ENCODE peak calls at places on chromosomes 3 and 15, in five cellular contexts. One of them, this sample, is unnamed.

GRCh38 chr3:129663045-129663446 is 56.6 kb upstream of the PLXND1 start:
- DNase-seq in cardiac muscle cell: no peak
- DNase-seq in upper lobe of left lung: no peak
- DNase-seq in IMR-90: no peak
- DNase-seq in GM20000: no peak
- DNase-seq in this sample: no peak

GRCh38 chr3:94431831-94432230 is 369.0 kb downstream of the NSUN3 start:
- DNase-seq in GM20000: no peak
- DNase-seq in cardiac muscle cell: no peak
- DNase-seq in upper lobe of left lung: no peak
- DNase-seq in IMR-90: no peak
- DNase-seq in this sample: no peak

GRCh38 chr3:170914690-170915089 is 6.3 kb upstream of the EIF5A2 start:
- DNase-seq in IMR-90: peak
- DNase-seq in cardiac muscle cell: no peak
- DNase-seq in upper lobe of left lung: no peak
- DNase-seq in GM20000: no peak
- DNase-seq in this sample: no peak

GRCh38 chr3:129064969-129065726 is 4.6 kb downstream of the GP9 start:
- DNase-seq in IMR-90: no peak
- DNase-seq in upper lobe of left lung: no peak
- DNase-seq in cardiac muscle cell: no peak
- DNase-seq in GM20000: no peak
- DNase-seq in this sample: no peak

GRCh38 chr3:32428092-32429068 is 36.7 kb downstream of the CMTM7 start:
- DNase-seq in cardiac muscle cell: no peak
- DNase-seq in IMR-90: no peak
- DNase-seq in GM20000: peak
- DNase-seq in upper lobe of left lung: no peak
- DNase-seq in this sample: no peak

GRCh38 chr15:27671794-27672438 is 427.2 kb downstream of the OCA2 start:
- DNase-seq in upper lobe of left lung: no peak
- DNase-seq in GM20000: no peak
- DNase-seq in IMR-90: no peak
- DNase-seq in cardiac muscle cell: no peak
- DNase-seq in this sample: no peak

GRCh38 chr3:98359993-98360675 is 6.5 kb downstream of the OR5K4 start:
- DNase-seq in cardiac muscle cell: no peak
- DNase-seq in upper lobe of left lung: no peak
- DNase-seq in IMR-90: no peak
- DNase-seq in GM20000: no peak
- DNase-seq in this sample: no peak

GRCh38 chr3:172065967-172066762 is 26.8 kb downstream of the FNDC3B start:
- DNase-seq in upper lobe of left lung: no peak
- DNase-seq in IMR-90: peak
- DNase-seq in cardiac muscle cell: no peak
- DNase-seq in GM20000: no peak
- DNase-seq in this sample: no peak

GRCh38 chr3:66956740-66957139 is 41.4 kb upstream of the KBTBD8 start:
- DNase-seq in GM20000: no peak
- DNase-seq in upper lobe of left lung: no peak
- DNase-seq in IMR-90: no peak
- DNase-seq in cardiac muscle cell: peak
- DNase-seq in this sample: no peak

GRCh38 chr3:23106641-23107040 is 96.5 kb upstream of the UBE2E2 start:
- DNase-seq in upper lobe of left lung: no peak
- DNase-seq in IMR-90: no peak
- DNase-seq in GM20000: no peak
- DNase-seq in cardiac muscle cell: no peak
- DNase-seq in this sample: no peak

GRCh38 chr15:91407237-91407889 is 307.3 kb downstream of the SV2B start:
- DNase-seq in cardiac muscle cell: no peak
- DNase-seq in GM20000: no peak
- DNase-seq in upper lobe of left lung: no peak
- DNase-seq in IMR-90: peak
- DNase-seq in this sample: no peak

GRCh38 chr3:99640214-99640851 is 1.9 kb downstream of the COL8A1 start:
- DNase-seq in upper lobe of left lung: no peak
- DNase-seq in GM20000: no peak
- DNase-seq in IMR-90: peak
- DNase-seq in cardiac muscle cell: no peak
- DNase-seq in this sample: no peak

DNA sequence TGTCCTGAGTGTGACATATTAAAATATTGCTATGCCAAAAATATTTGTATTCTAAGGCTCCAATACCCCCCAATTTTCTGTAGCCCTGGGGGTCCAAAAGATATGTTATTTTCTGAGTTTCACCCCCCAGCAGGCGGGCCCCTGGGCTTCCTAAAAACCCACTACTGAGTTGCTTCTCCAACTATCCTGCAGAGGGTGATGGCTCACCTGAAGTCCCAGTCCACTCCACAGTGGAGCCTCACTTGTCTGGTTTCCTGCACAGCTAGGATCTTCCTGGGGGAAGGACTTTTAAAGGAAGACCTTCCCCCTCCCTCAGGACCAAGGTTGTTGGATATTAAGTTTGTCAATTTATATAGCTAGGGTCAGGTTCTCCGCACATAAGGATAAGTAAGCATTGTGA is 1181.4 kb downstream of the ROBO2 start:
- DNase-seq in cardiac muscle cell: no peak
- DNase-seq in GM20000: no peak
- DNase-seq in upper lobe of left lung: no peak
- DNase-seq in IMR-90: no peak
- DNase-seq in this sample: no peak
- TF ChIP-seq CTCF in cardiac muscle cell: no peak
- TF ChIP-seq CTCF in GM20000: no peak
- TF ChIP-seq CTCF in upper lobe of left lung: no peak
- TF ChIP-seq CTCF in IMR-90: no peak
- TF ChIP-seq CTCF in this sample: no peak

GRCh38 chr3:1987983-1988382 is 110.7 kb upstream of the CNTN4 start:
- DNase-seq in cardiac muscle cell: peak
- DNase-seq in upper lobe of left lung: no peak
- DNase-seq in GM20000: no peak
- DNase-seq in IMR-90: no peak
- DNase-seq in this sample: no peak
- TF ChIP-seq CTCF in cardiac muscle cell: no peak
- TF ChIP-seq CTCF in upper lobe of left lung: no peak
- TF ChIP-seq CTCF in GM20000: no peak
- TF ChIP-seq CTCF in IMR-90: no peak
- TF ChIP-seq CTCF in this sample: peak

DNA sequence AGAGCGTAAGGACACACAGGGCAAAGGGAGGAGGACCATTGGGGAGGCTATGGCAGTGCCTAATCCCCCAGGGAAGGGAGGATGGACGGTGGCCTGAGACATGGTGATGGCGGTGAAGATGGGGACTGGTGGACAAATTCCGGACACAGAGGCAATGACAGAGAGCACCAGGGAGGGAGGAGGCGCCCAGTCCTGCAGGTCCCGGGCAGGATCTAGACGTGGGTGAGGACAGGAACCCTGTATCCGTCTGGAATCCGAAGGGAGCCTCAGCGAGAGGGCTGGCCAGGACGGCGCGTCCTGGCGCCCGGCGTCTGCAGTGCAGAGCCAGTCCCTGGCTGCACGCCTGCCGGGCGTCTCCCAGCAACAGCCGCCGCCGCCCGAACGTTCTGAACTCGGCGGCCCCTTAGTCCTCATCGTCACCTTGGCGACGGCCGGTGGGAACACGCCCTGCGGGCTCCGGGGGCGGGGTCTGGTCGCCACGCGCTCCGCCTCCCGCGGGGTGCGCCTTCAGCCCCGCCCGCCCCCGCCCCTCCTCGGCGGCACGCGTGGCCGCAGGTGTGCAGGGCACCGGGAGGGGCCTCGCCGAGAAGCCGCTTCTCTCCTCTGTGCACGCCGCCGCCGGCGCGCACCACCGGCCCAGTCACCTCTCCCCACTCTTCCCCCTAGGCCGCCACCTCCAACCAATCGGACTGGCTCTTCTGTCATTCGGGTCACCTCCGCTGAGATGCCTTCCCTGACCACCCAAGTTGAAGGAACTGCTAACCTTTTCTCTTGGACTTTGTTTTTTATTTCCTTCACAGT is 11.6 kb downstream of the XIRP1 start:
- DNase-seq in GM20000: peak
- DNase-seq in cardiac muscle cell: peak
- DNase-seq in upper lobe of left lung: peak
- DNase-seq in IMR-90: peak
- DNase-seq in this sample: peak
- TF ChIP-seq CTCF in GM20000: no peak
- TF ChIP-seq CTCF in cardiac muscle cell: peak
- TF ChIP-seq CTCF in upper lobe of left lung: peak
- TF ChIP-seq CTCF in IMR-90: peak
- TF ChIP-seq CTCF in this sample: peak

GRCh38 chr3:53728606-53729005 is 117.6 kb downstream of the CHDH start:
- DNase-seq in cardiac muscle cell: no peak
- DNase-seq in IMR-90: no peak
- DNase-seq in GM20000: no peak
- DNase-seq in upper lobe of left lung: no peak
- DNase-seq in this sample: no peak

GRCh38 chr3:53730565-53730964 is 115.7 kb downstream of the CHDH start:
- DNase-seq in GM20000: no peak
- DNase-seq in IMR-90: no peak
- DNase-seq in cardiac muscle cell: no peak
- DNase-seq in upper lobe of left lung: no peak
- DNase-seq in this sample: no peak

GRCh38 chr3:53731934-53732624 is 114.1 kb downstream of the CHDH start:
- DNase-seq in GM20000: no peak
- DNase-seq in IMR-90: no peak
- DNase-seq in upper lobe of left lung: no peak
- DNase-seq in cardiac muscle cell: no peak
- DNase-seq in this sample: no peak

GRCh38 chr3:53729130-53729529 is 117.1 kb downstream of the CHDH start:
- DNase-seq in GM20000: no peak
- DNase-seq in upper lobe of left lung: no peak
- DNase-seq in cardiac muscle cell: no peak
- DNase-seq in IMR-90: no peak
- DNase-seq in this sample: no peak

GRCh38 chr3:53729618-53730017 is 116.6 kb downstream of the CHDH start:
- DNase-seq in GM20000: no peak
- DNase-seq in cardiac muscle cell: no peak
- DNase-seq in upper lobe of left lung: no peak
- DNase-seq in IMR-90: no peak
- DNase-seq in this sample: no peak
- TF ChIP-seq CTCF in GM20000: peak
- TF ChIP-seq CTCF in cardiac muscle cell: no peak
- TF ChIP-seq CTCF in upper lobe of left lung: no peak
- TF ChIP-seq CTCF in IMR-90: no peak
- TF ChIP-seq CTCF in this sample: no peak

DNA sequence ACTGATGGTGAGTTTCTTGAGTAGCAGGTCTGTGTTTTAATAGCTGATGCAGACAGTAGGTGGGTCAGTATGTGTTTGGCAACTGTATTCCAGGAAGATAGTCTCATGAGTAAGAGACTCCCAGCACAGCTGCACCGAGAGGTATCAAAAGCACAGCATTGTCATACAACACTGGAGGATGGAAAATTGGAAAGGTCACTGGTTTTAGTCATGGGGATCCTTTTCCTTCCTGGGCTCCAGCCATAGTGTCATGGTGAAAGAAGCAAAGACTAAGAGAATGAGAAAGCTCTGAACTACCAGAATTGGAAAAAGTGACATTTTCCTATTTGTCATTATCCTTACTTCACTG is 61.5 kb downstream of the P3H2 start:
- DNase-seq in GM20000: no peak
- DNase-seq in IMR-90: peak
- DNase-seq in cardiac muscle cell: no peak
- DNase-seq in upper lobe of left lung: no peak
- DNase-seq in this sample: no peak
- TF ChIP-seq CTCF in GM20000: no peak
- TF ChIP-seq CTCF in IMR-90: no peak
- TF ChIP-seq CTCF in cardiac muscle cell: no peak
- TF ChIP-seq CTCF in upper lobe of left lung: no peak
- TF ChIP-seq CTCF in this sample: no peak

GRCh38 chr3:19065027-19065426 is 83.3 kb upstream of the KCNH8 start:
- DNase-seq in IMR-90: no peak
- DNase-seq in GM20000: peak
- DNase-seq in cardiac muscle cell: peak
- DNase-seq in upper lobe of left lung: no peak
- DNase-seq in this sample: no peak
- TF ChIP-seq CTCF in IMR-90: no peak
- TF ChIP-seq CTCF in GM20000: no peak
- TF ChIP-seq CTCF in cardiac muscle cell: peak
- TF ChIP-seq CTCF in upper lobe of left lung: no peak
- TF ChIP-seq CTCF in this sample: peak

DNA sequence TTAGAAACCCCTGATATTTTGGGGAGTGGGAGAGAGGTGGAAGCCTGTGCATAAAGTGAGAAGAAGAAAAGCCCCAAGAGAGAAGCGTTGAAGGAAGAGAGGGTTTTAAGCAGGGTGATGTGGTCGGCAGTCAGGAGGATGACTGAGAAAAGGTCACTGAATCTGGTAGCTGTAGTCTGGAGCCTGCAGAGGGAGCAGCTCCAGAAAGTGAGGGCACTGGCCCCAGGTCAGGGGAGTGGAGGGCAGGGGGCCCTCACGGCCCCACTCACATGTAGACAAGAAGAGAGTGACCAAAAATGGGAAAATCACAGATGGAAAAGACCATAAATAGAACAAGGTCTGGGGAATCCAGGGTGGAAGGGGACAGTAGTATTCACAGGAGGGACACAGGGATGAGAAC is 105.5 kb downstream of the RYK start:
- DNase-seq in cardiac muscle cell: no peak
- DNase-seq in GM20000: no peak
- DNase-seq in IMR-90: no peak
- DNase-seq in upper lobe of left lung: no peak
- DNase-seq in this sample: no peak
- TF ChIP-seq CTCF in cardiac muscle cell: peak
- TF ChIP-seq CTCF in GM20000: no peak
- TF ChIP-seq CTCF in IMR-90: no peak
- TF ChIP-seq CTCF in upper lobe of left lung: no peak
- TF ChIP-seq CTCF in this sample: peak

GRCh38 chr3:186464424-186465093 is 79.6 kb downstream of the CRYGS start:
- DNase-seq in GM20000: no peak
- DNase-seq in upper lobe of left lung: no peak
- DNase-seq in IMR-90: no peak
- DNase-seq in cardiac muscle cell: no peak
- DNase-seq in this sample: no peak
- TF ChIP-seq CTCF in GM20000: no peak
- TF ChIP-seq CTCF in upper lobe of left lung: no peak
- TF ChIP-seq CTCF in IMR-90: no peak
- TF ChIP-seq CTCF in cardiac muscle cell: peak
- TF ChIP-seq CTCF in this sample: no peak

This sample was measured in type B pancreatic cell.